ENCODE peak calls at places on chromosomes 13 and 19, in seven cellular contexts. One of them, this sample, is unnamed.

GRCh38 chr19:3335431-3336350 is 30.7 kb upstream of the NFIC start:
- DNase-seq in foreskin keratinocyte: no peak
- DNase-seq in heart right ventricle: peak; percentile 46
- DNase-seq in CD4-positive, alpha-beta T cell: no peak
- DNase-seq in heart left ventricle: peak; percentile 43
- DNase-seq in astrocyte: no peak
- DNase-seq in uterus: peak; percentile 54
- DNase-seq in this sample: no peak

GRCh38 chr13:110529522-110530311 is 31.8 kb downstream of the RAB20 start:
- DNase-seq in CD4-positive, alpha-beta T cell: no peak
- DNase-seq in heart left ventricle: no peak
- DNase-seq in heart right ventricle: no peak
- DNase-seq in astrocyte: no peak
- DNase-seq in uterus: no peak
- DNase-seq in foreskin keratinocyte: no peak
- DNase-seq in this sample: no peak

GRCh38 chr13:90623318-90624011 is 724.0 kb upstream of the MIR17HG start:
- DNase-seq in CD4-positive, alpha-beta T cell: no peak
- DNase-seq in heart left ventricle: no peak
- DNase-seq in heart right ventricle: no peak
- DNase-seq in astrocyte: no peak
- DNase-seq in uterus: no peak
- DNase-seq in foreskin keratinocyte: peak; percentile 85
- DNase-seq in this sample: no peak

GRCh38 chr13:50809133-50810090 is 34.1 kb downstream of the DLEU7 start:
- DNase-seq in astrocyte: no peak
- DNase-seq in heart right ventricle: no peak
- DNase-seq in heart left ventricle: no peak
- DNase-seq in uterus: no peak
- DNase-seq in CD4-positive, alpha-beta T cell: no peak
- DNase-seq in foreskin keratinocyte: no peak
- DNase-seq in this sample: no peak

GRCh38 chr19:40006273-40006691 is 9.4 kb downstream of the ZNF546 start:
- DNase-seq in CD4-positive, alpha-beta T cell: no peak
- DNase-seq in uterus: no peak
- DNase-seq in heart left ventricle: no peak
- DNase-seq in foreskin keratinocyte: peak; percentile 74
- DNase-seq in astrocyte: peak; percentile 84
- DNase-seq in heart right ventricle: peak; percentile 8
- DNase-seq in this sample: peak; percentile 59

GRCh38 chr13:30113531-30113930 is 193.8 kb downstream of the KATNAL1 start:
- DNase-seq in heart right ventricle: no peak
- DNase-seq in CD4-positive, alpha-beta T cell: no peak
- DNase-seq in astrocyte: no peak
- DNase-seq in uterus: no peak
- DNase-seq in foreskin keratinocyte: no peak
- DNase-seq in heart left ventricle: no peak
- DNase-seq in this sample: no peak

GRCh38 chr13:33787051-33787591 is 30.8 kb upstream of the RFC3 start:
- DNase-seq in astrocyte: no peak
- DNase-seq in heart right ventricle: no peak
- DNase-seq in heart left ventricle: no peak
- DNase-seq in CD4-positive, alpha-beta T cell: no peak
- DNase-seq in uterus: no peak
- DNase-seq in foreskin keratinocyte: peak; percentile 30
- DNase-seq in this sample: no peak

GRCh38 chr13:46687810-46688209 is 109.2 kb downstream of the ESD start:
- DNase-seq in foreskin keratinocyte: peak; percentile 73
- DNase-seq in astrocyte: peak; percentile 34
- DNase-seq in uterus: no peak
- DNase-seq in heart right ventricle: no peak
- DNase-seq in heart left ventricle: no peak
- DNase-seq in CD4-positive, alpha-beta T cell: no peak
- DNase-seq in this sample: no peak

GRCh38 chr19:7926021-7926726 is at the start of gene CTXN1:
- DNase-seq in heart left ventricle: peak; percentile 74
- DNase-seq in foreskin keratinocyte: no peak
- DNase-seq in heart right ventricle: no peak
- DNase-seq in CD4-positive, alpha-beta T cell: peak; percentile 65
- DNase-seq in uterus: peak; percentile 87
- DNase-seq in astrocyte: no peak
- DNase-seq in this sample: no peak

GRCh38 chr13:40503966-40504591 is 162.4 kb downstream of the FOXO1 start:
- DNase-seq in heart right ventricle: no peak
- DNase-seq in CD4-positive, alpha-beta T cell: no peak
- DNase-seq in foreskin keratinocyte: peak; percentile 89
- DNase-seq in heart left ventricle: no peak
- DNase-seq in astrocyte: peak; percentile 99
- DNase-seq in uterus: no peak
- DNase-seq in this sample: no peak

GRCh38 chr19:14775855-14776254 is 2.5 kb downstream of the ADGRE2 start:
- DNase-seq in heart right ventricle: no peak
- DNase-seq in uterus: no peak
- DNase-seq in astrocyte: no peak
- DNase-seq in foreskin keratinocyte: peak; percentile 1
- DNase-seq in heart left ventricle: peak; percentile 26
- DNase-seq in CD4-positive, alpha-beta T cell: no peak
- DNase-seq in this sample: no peak

GRCh38 chr19:5170329-5170745 is 170.3 kb downstream of the PTPRS start:
- DNase-seq in heart right ventricle: no peak
- DNase-seq in CD4-positive, alpha-beta T cell: peak; percentile 46
- DNase-seq in astrocyte: no peak
- DNase-seq in heart left ventricle: no peak
- DNase-seq in foreskin keratinocyte: no peak
- DNase-seq in uterus: no peak
- DNase-seq in this sample: no peak
- TF ChIP-seq CTCF in heart right ventricle: peak; percentile 17
- TF ChIP-seq CTCF in CD4-positive, alpha-beta T cell: peak; percentile 42
- TF ChIP-seq CTCF in astrocyte: peak; percentile 32
- TF ChIP-seq CTCF in heart left ventricle: peak; percentile 39
- TF ChIP-seq CTCF in foreskin keratinocyte: peak; percentile 59
- TF ChIP-seq CTCF in uterus: peak; percentile 11
- TF ChIP-seq CTCF in this sample: peak; percentile 52

GRCh38 chr19:53521373-53522202 is 16.4 kb upstream of the ZNF331 start:
- DNase-seq in CD4-positive, alpha-beta T cell: no peak
- DNase-seq in heart right ventricle: no peak
- DNase-seq in uterus: no peak
- DNase-seq in heart left ventricle: no peak
- DNase-seq in astrocyte: no peak
- DNase-seq in foreskin keratinocyte: no peak
- DNase-seq in this sample: no peak
- H3K27ac ChIP-seq in CD4-positive, alpha-beta T cell: peak overlapping the region; percentile 66
- H3K27ac ChIP-seq in heart right ventricle: no peak overlapping the region
- H3K27ac ChIP-seq in uterus: no peak overlapping the region
- H3K27ac ChIP-seq in heart left ventricle: no peak overlapping the region
- H3K27ac ChIP-seq in astrocyte: peak overlapping the region; percentile 11
- H3K27ac ChIP-seq in foreskin keratinocyte: peak overlapping the region; percentile 70
- H3K27ac ChIP-seq in this sample: no peak overlapping the region

GRCh38 chr19:13100871-13101589 is 1.6 kb downstream of the LYL1 start:
- DNase-seq in CD4-positive, alpha-beta T cell: no peak
- DNase-seq in heart left ventricle: no peak
- DNase-seq in uterus: no peak
- DNase-seq in astrocyte: no peak
- DNase-seq in heart right ventricle: no peak
- DNase-seq in foreskin keratinocyte: no peak
- DNase-seq in this sample: no peak
- TF ChIP-seq CTCF in CD4-positive, alpha-beta T cell: no peak
- TF ChIP-seq CTCF in heart left ventricle: peak; percentile 33
- TF ChIP-seq CTCF in uterus: no peak
- TF ChIP-seq CTCF in astrocyte: no peak
- TF ChIP-seq CTCF in heart right ventricle: peak; percentile 44
- TF ChIP-seq CTCF in foreskin keratinocyte: peak; percentile 47
- TF ChIP-seq CTCF in this sample: peak; percentile 26

DNA sequence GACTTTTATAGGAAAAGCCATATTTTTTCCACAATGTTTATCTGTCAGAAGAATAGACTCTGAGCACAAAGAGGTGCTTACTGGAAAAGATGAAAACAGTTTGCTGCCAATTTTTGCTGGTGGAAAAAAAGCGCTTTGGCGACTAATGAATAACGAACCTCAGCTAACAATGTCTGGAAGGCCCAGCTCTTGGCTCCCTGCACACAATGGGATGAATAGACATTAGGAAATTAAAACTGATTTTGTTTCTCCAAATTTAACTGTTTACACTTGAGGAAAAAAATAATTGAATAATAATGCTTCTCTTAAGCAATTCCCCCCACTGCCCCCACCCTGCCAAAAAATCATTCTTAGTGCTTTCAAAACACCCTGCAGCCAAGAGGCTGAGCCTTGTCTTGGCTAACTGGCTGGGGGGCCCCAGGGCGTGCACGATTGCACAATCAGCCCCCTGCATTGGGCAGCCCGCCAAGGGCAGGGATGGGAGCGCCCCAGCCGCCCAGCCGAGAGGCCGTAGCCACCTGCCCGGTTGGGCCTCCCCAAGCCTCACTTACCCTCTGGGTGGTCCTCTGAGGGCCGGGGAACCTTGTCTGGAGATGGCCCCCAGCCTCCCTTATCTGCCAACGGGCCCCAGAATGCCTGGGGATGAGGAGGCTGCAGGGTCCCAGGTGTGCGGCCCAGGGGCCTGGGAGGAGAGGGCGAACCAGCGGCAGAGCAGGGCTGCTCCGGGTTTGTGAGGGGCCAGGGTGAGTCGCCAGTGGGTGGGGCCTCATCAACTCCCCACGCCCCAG is 16.8 kb downstream of the CEBPG start:
- DNase-seq in uterus: peak; percentile 88
- DNase-seq in heart left ventricle: peak; percentile 39
- DNase-seq in CD4-positive, alpha-beta T cell: no peak
- DNase-seq in astrocyte: peak; percentile 14
- DNase-seq in heart right ventricle: peak; percentile 62
- DNase-seq in foreskin keratinocyte: no peak
- DNase-seq in this sample: no peak
- H3K27ac ChIP-seq in uterus: peak overlapping the region; percentile 59
- H3K27ac ChIP-seq in heart left ventricle: peak overlapping the region; percentile 85
- H3K27ac ChIP-seq in CD4-positive, alpha-beta T cell: no peak overlapping the region
- H3K27ac ChIP-seq in astrocyte: no peak overlapping the region
- H3K27ac ChIP-seq in heart right ventricle: peak overlapping the region; percentile 84
- H3K27ac ChIP-seq in foreskin keratinocyte: no peak overlapping the region
- H3K27ac ChIP-seq in this sample: no peak overlapping the region